ENCODE peak calls at places on chromosomes 6 and 20, in four cellular contexts. W, D, Y and F are unnamed samples.

GRCh38 chr6:161199845-161200244 is 74.0 kb downstream of the AGPAT4 start:
- DNase-seq in W (no peak), D (no peak), Y (no peak), F (no peak)

GRCh38 chr6:31837612-31838553 is 10.3 kb downstream of the HSPA1B start:
- DNase-seq in W (no peak), D (no peak), Y (no peak), F (no peak)

GRCh38 chr6:29414588-29414987 is at the start of gene OR12D1:
- DNase-seq in W (no peak), D (no peak), Y (no peak), F (peak; percentile 59)

GRCh38 chr6:163148781-163149534 is 265.6 kb upstream of the QKI start:
- DNase-seq in W (no peak), D (no peak), Y (no peak), F (no peak)

GRCh38 chr6:148513145-148514071 is 170.8 kb downstream of the SASH1 start:
- DNase-seq in W (peak; percentile 58), D (peak; percentile 65), Y (no peak), F (peak; percentile 36)

GRCh38 chr6:30206799-30207618 is 6.2 kb downstream of the TRIM26 start:
- DNase-seq in W (peak; percentile 25), D (no peak), Y (no peak), F (peak; percentile 55)

GRCh38 chr6:42032366-42032765 is 18.0 kb upstream of the TAF8 start:
- DNase-seq in W (no peak), D (no peak), Y (no peak), F (no peak)

GRCh38 chr20:37237656-37238055 is 24.0 kb downstream of the GHRH start:
- DNase-seq in W (no peak), D (no peak), Y (no peak), F (no peak)

GRCh38 chr6:170290306-170291128 is at the start of gene DLL1:
- DNase-seq in W (no peak), D (peak; percentile 61), Y (no peak), F (peak; percentile 87)

GRCh38 chr6:152099816-152100618 is 292.5 kb downstream of the ESR1 start:
- DNase-seq in W (no peak), D (peak; percentile 39), Y (no peak), F (no peak)

GRCh38 chr6:135488023-135488422 is 9.5 kb downstream of the AHI1 start:
- DNase-seq in W (no peak), D (no peak), Y (no peak), F (no peak)

GRCh38 chr6:133855994-133856393 is 32.9 kb upstream of the TCF21 start:
- DNase-seq in W (no peak), D (no peak), Y (no peak), F (peak; percentile 14)

GRCh38 chr6:169799474-169799926 is 48.1 kb downstream of the ERMARD start:
- DNase-seq in W (no peak), D (no peak), Y (no peak), F (no peak)

GRCh38 chr6:168404560-168404959 is 36.4 kb upstream of the SMOC2 start:
- DNase-seq in W (no peak), D (no peak), Y (no peak), F (no peak)

GRCh38 chr6:125480146-125480545 is 178.4 kb upstream of the HDDC2 start:
- DNase-seq in W (no peak), D (no peak), Y (no peak), F (no peak)

GRCh38 chr6:28771401-28772267 is 152.2 kb downstream of the TRIM27 start:
- DNase-seq in W (no peak), D (no peak), Y (no peak), F (peak; percentile 92)

GRCh38 chr6:53582963-53583362 is 38.1 kb upstream of the GCLC start:
- DNase-seq in W (no peak), D (no peak), Y (no peak), F (no peak)

GRCh38 chr6:125974214-125974866 is 12.0 kb upstream of the TRMT11 start:
- DNase-seq in W (no peak), D (no peak), Y (no peak), F (peak; percentile 48)

GRCh38 chr20:1827974-1828785 is 67.0 kb upstream of the SIRPA start:
- DNase-seq in W (no peak), D (peak; percentile 69), Y (no peak), F (no peak)

GRCh38 chr6:40936810-40937209 is 102.2 kb downstream of the UNC5CL start:
- DNase-seq in W (no peak), D (no peak), Y (no peak), F (no peak)

GRCh38 chr20:50146732-50147662 is 6.5 kb downstream of the PEDS1 start:
- DNase-seq in W (no peak), D (no peak), Y (peak; percentile 70), F (peak; percentile 62)

GRCh38 chr20:2756056-2756611 is 44.3 kb downstream of the CPXM1 start:
- DNase-seq in W (no peak), D (no peak), Y (no peak), F (peak; percentile 86)

GRCh38 chr20:10090588-10091166 is 55.9 kb downstream of the ANKEF1 start:
- DNase-seq in W (peak; percentile 25), D (peak; percentile 22), Y (peak; percentile 7), F (peak; percentile 84)

GRCh38 chr6:128572286-128572685 is 51.9 kb upstream of the PTPRK start:
- DNase-seq in W (no peak), D (no peak), Y (no peak), F (no peak)

GRCh38 chr20:2402271-2402980 is 21.7 kb downstream of the TGM6 start:
- DNase-seq in W (no peak), D (no peak), Y (no peak), F (peak; percentile 45)

GRCh38 chr6:47424436-47424836 is 53.2 kb upstream of the CD2AP start:
- DNase-seq in W (no peak), D (no peak), Y (no peak), F (no peak)

GRCh38 chr6:52538252-52538905 is 38.5 kb downstream of the TRAM2 start:
- DNase-seq in W (no peak), D (no peak), Y (no peak), F (no peak)

GRCh38 chr6:75608955-75609533 is 7.4 kb downstream of the SENP6 start:
- DNase-seq in W (no peak), D (no peak), Y (no peak), F (no peak)

GRCh38 chr20:43458422-43458924 is 777 bp downstream of the SRSF6 start:
- DNase-seq in W (peak; percentile 28), D (no peak), Y (no peak), F (peak; percentile 34)

GRCh38 chr6:33592595-33593413 is 12.7 kb upstream of the BAK1 start:
- DNase-seq in W (no peak), D (no peak), Y (peak; percentile 40), F (peak; percentile 94)

GRCh38 chr6:41504526-41505021 is 41.6 kb upstream of the FOXP4 start:
- DNase-seq in W (no peak), D (no peak), Y (no peak), F (peak; percentile 58)

GRCh38 chr20:50762435-50763201 is 31.2 kb downstream of the PARD6B start:
- DNase-seq in W (peak; percentile 47), D (peak; percentile 84), Y (no peak), F (no peak)

GRCh38 chr6:168450921-168451320 is 9.9 kb downstream of the SMOC2 start:
- DNase-seq in W (no peak), D (no peak), Y (no peak), F (peak; percentile 61)

GRCh38 chr6:161238076-161238869 is 35.6 kb downstream of the AGPAT4 start:
- DNase-seq in W (no peak), D (no peak), Y (no peak), F (no peak)